ENCODE peak calls at places on chromosomes 7 and 10, in seven cellular contexts. One of them, this sample, is unnamed.

GRCh38 chr7:96719164-96719563 is 9.5 kb upstream of the SEM1 start:
- DNase-seq in thoracic aorta: no peak
- DNase-seq in progenitor cell of endocrine pancreas: no peak
- DNase-seq in AG04450: no peak
- DNase-seq in lower lobe of right lung: no peak
- DNase-seq in hepatocyte: no peak
- DNase-seq in PC-9: no peak
- DNase-seq in this sample: no peak

GRCh38 chr7:157851501-157852067 is 514.8 kb downstream of the DNAJB6 start:
- DNase-seq in thoracic aorta: no peak
- DNase-seq in progenitor cell of endocrine pancreas: peak
- DNase-seq in AG04450: no peak
- DNase-seq in lower lobe of right lung: peak
- DNase-seq in hepatocyte: peak
- DNase-seq in PC-9: no peak
- DNase-seq in this sample: no peak

GRCh38 chr7:39386718-39387117 is 179.5 kb upstream of the YAE1 start:
- DNase-seq in thoracic aorta: no peak
- DNase-seq in progenitor cell of endocrine pancreas: no peak
- DNase-seq in AG04450: no peak
- DNase-seq in lower lobe of right lung: no peak
- DNase-seq in hepatocyte: no peak
- DNase-seq in PC-9: no peak
- DNase-seq in this sample: no peak

GRCh38 chr7:136976504-136977251 is 108.2 kb downstream of the CHRM2 start:
- DNase-seq in thoracic aorta: no peak
- DNase-seq in progenitor cell of endocrine pancreas: no peak
- DNase-seq in AG04450: no peak
- DNase-seq in lower lobe of right lung: no peak
- DNase-seq in hepatocyte: no peak
- DNase-seq in PC-9: no peak
- DNase-seq in this sample: no peak

GRCh38 chr10:25748509-25748908 is 185.5 kb upstream of the MYO3A start:
- DNase-seq in thoracic aorta: no peak
- DNase-seq in progenitor cell of endocrine pancreas: no peak
- DNase-seq in AG04450: no peak
- DNase-seq in lower lobe of right lung: no peak
- DNase-seq in hepatocyte: no peak
- DNase-seq in PC-9: no peak
- DNase-seq in this sample: no peak

GRCh38 chr10:12614390-12615003 is 265.1 kb downstream of the CAMK1D start:
- DNase-seq in thoracic aorta: no peak
- DNase-seq in progenitor cell of endocrine pancreas: no peak
- DNase-seq in AG04450: no peak
- DNase-seq in lower lobe of right lung: no peak
- DNase-seq in hepatocyte: no peak
- DNase-seq in PC-9: no peak
- DNase-seq in this sample: no peak

GRCh38 chr7:100613447-100614185 is 1.3 kb downstream of the MOSPD3 start:
- DNase-seq in thoracic aorta: no peak
- DNase-seq in progenitor cell of endocrine pancreas: no peak
- DNase-seq in AG04450: no peak
- DNase-seq in lower lobe of right lung: no peak
- DNase-seq in hepatocyte: no peak
- DNase-seq in PC-9: no peak
- DNase-seq in this sample: no peak

GRCh38 chr7:29265208-29265923 is 70.8 kb downstream of the CHN2 start:
- DNase-seq in thoracic aorta: no peak
- DNase-seq in progenitor cell of endocrine pancreas: no peak
- DNase-seq in AG04450: no peak
- DNase-seq in lower lobe of right lung: no peak
- DNase-seq in hepatocyte: no peak
- DNase-seq in PC-9: no peak
- DNase-seq in this sample: no peak

GRCh38 chr7:117669818-117670217 is 190.0 kb downstream of the CFTR start:
- DNase-seq in thoracic aorta: no peak
- DNase-seq in progenitor cell of endocrine pancreas: no peak
- DNase-seq in AG04450: no peak
- DNase-seq in lower lobe of right lung: no peak
- DNase-seq in hepatocyte: no peak
- DNase-seq in PC-9: no peak
- DNase-seq in this sample: no peak
- TF ChIP-seq CTCF in thoracic aorta: no peak
- TF ChIP-seq CTCF in progenitor cell of endocrine pancreas: peak
- TF ChIP-seq CTCF in AG04450: peak
- TF ChIP-seq CTCF in lower lobe of right lung: no peak
- TF ChIP-seq CTCF in hepatocyte: peak
- TF ChIP-seq CTCF in PC-9: no peak
- TF ChIP-seq CTCF in this sample: no peak

GRCh38 chr7:131897790-131898165 is 341.4 kb upstream of the PODXL start:
- DNase-seq in thoracic aorta: no peak
- DNase-seq in progenitor cell of endocrine pancreas: no peak
- DNase-seq in AG04450: no peak
- DNase-seq in lower lobe of right lung: no peak
- DNase-seq in hepatocyte: no peak
- DNase-seq in PC-9: no peak
- DNase-seq in this sample: no peak

GRCh38 chr7:131899271-131900030 is 343.0 kb upstream of the PODXL start:
- DNase-seq in thoracic aorta: no peak
- DNase-seq in progenitor cell of endocrine pancreas: no peak
- DNase-seq in AG04450: no peak
- DNase-seq in lower lobe of right lung: no peak
- DNase-seq in hepatocyte: no peak
- DNase-seq in PC-9: no peak
- DNase-seq in this sample: no peak

GRCh38 chr7:131903315-131903714 is 346.9 kb upstream of the PODXL start:
- DNase-seq in thoracic aorta: no peak
- DNase-seq in progenitor cell of endocrine pancreas: no peak
- DNase-seq in AG04450: no peak
- DNase-seq in lower lobe of right lung: no peak
- DNase-seq in hepatocyte: no peak
- DNase-seq in PC-9: no peak
- DNase-seq in this sample: no peak

GRCh38 chr7:131898418-131898817 is 342.0 kb upstream of the PODXL start:
- DNase-seq in thoracic aorta: no peak
- DNase-seq in progenitor cell of endocrine pancreas: no peak
- DNase-seq in AG04450: no peak
- DNase-seq in lower lobe of right lung: no peak
- DNase-seq in hepatocyte: no peak
- DNase-seq in PC-9: no peak
- DNase-seq in this sample: no peak

GRCh38 chr7:131900785-131901287 is 344.4 kb upstream of the PODXL start:
- DNase-seq in thoracic aorta: no peak
- DNase-seq in progenitor cell of endocrine pancreas: no peak
- DNase-seq in AG04450: no peak
- DNase-seq in lower lobe of right lung: no peak
- DNase-seq in hepatocyte: no peak
- DNase-seq in PC-9: no peak
- DNase-seq in this sample: no peak
- TF ChIP-seq CTCF in thoracic aorta: no peak
- TF ChIP-seq CTCF in progenitor cell of endocrine pancreas: no peak
- TF ChIP-seq CTCF in AG04450: no peak
- TF ChIP-seq CTCF in lower lobe of right lung: no peak
- TF ChIP-seq CTCF in hepatocyte: no peak
- TF ChIP-seq CTCF in PC-9: no peak
- TF ChIP-seq CTCF in this sample: no peak

DNA sequence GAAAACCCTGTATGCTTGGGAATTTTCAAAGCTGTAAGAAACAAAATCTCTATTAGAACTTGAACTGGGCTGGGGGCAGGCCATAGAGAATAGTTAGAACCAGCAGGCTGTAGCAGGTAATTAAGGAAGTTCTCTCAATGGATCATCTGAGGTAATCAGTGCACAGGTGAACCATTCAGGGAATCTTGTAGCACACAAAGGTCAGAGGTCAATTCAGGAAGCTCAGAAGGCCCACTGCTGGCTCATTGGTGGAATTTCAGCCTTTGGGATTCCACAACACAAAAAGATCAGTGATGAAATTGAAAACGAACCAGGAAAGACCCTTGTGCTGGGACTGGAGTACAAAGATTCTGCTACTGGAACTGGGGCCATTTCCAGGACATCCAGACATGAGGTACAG is 82.0 kb downstream of the TMEM168 start:
- DNase-seq in thoracic aorta: no peak
- DNase-seq in progenitor cell of endocrine pancreas: no peak
- DNase-seq in AG04450: no peak
- DNase-seq in lower lobe of right lung: no peak
- DNase-seq in hepatocyte: no peak
- DNase-seq in PC-9: no peak
- DNase-seq in this sample: no peak
- TF ChIP-seq CTCF in thoracic aorta: no peak
- TF ChIP-seq CTCF in progenitor cell of endocrine pancreas: no peak
- TF ChIP-seq CTCF in AG04450: no peak
- TF ChIP-seq CTCF in lower lobe of right lung: no peak
- TF ChIP-seq CTCF in hepatocyte: no peak
- TF ChIP-seq CTCF in PC-9: no peak
- TF ChIP-seq CTCF in this sample: no peak

DNA sequence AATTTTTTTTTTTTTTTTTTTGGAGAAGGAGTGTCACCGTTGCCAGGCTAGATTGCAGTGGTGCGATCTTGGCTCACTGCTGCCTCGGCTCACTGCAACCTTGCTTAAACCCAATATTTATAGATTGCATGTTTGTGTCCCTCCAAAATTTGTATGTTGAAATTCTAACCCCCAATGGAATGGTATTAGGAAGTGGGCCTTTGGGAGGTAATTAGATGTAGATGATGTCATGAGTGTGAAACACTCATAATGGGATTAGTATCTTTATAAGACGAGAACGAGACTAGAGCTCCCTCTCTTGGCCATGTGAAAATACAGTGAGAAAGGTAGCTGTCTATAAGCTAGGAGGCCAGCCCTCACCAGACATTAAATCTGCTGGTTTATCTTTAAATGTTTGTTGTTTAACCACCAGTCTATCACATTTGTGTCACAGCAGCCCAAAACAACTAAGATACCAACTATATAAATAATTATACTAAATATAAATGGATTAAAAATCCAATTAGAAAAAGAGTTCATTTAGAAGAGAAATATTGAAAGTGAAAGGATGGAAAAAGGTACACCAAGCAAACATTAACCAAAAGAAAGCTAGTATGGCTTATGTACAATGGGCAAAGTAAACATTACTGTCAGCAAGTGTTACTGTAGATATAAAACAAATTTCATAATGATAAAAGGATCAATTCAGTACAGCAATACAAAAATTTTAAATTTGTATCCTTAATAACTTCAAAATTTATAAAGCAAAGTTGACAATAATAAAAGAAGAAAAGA is 9.3 kb downstream of the TCAF1 start:
- DNase-seq in thoracic aorta: no peak
- DNase-seq in progenitor cell of endocrine pancreas: no peak
- DNase-seq in AG04450: no peak
- DNase-seq in lower lobe of right lung: no peak
- DNase-seq in hepatocyte: no peak
- DNase-seq in PC-9: peak
- DNase-seq in this sample: no peak
- TF ChIP-seq CTCF in thoracic aorta: no peak
- TF ChIP-seq CTCF in progenitor cell of endocrine pancreas: peak
- TF ChIP-seq CTCF in AG04450: no peak
- TF ChIP-seq CTCF in lower lobe of right lung: peak
- TF ChIP-seq CTCF in hepatocyte: no peak
- TF ChIP-seq CTCF in PC-9: peak
- TF ChIP-seq CTCF in this sample: no peak

DNA sequence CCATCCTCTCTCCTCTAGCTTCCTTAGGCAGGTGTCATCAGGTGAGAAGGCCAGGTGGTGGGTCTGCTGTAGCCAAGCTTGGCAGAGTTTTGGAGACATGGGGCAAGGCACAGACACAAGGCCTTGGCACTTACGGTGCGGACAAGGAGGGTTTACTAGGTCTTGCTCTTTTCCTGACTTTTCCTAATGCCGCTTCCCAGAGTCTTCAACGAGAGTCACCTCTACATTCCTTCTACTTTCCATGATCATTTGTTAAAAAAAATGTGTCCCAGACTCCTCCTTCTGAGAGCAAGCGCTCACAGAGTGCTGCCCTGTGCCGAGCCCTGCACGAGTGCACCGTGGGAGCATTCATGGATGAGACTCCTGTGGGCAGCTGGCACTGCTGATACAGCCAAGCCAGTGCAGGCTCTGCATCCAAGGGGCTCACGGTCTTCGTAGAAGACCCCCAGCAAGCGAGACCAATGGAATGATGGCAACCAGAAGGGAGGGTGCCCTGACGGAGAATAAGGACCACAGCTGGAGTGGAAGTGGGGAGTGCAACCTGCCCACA is 243.0 kb upstream of the MKI67 start:
- DNase-seq in thoracic aorta: no peak
- DNase-seq in progenitor cell of endocrine pancreas: no peak
- DNase-seq in AG04450: no peak
- DNase-seq in lower lobe of right lung: no peak
- DNase-seq in hepatocyte: no peak
- DNase-seq in PC-9: no peak
- DNase-seq in this sample: no peak
- TF ChIP-seq CTCF in thoracic aorta: no peak
- TF ChIP-seq CTCF in progenitor cell of endocrine pancreas: no peak
- TF ChIP-seq CTCF in AG04450: no peak
- TF ChIP-seq CTCF in lower lobe of right lung: no peak
- TF ChIP-seq CTCF in hepatocyte: no peak
- TF ChIP-seq CTCF in PC-9: no peak
- TF ChIP-seq CTCF in this sample: no peak

DNA sequence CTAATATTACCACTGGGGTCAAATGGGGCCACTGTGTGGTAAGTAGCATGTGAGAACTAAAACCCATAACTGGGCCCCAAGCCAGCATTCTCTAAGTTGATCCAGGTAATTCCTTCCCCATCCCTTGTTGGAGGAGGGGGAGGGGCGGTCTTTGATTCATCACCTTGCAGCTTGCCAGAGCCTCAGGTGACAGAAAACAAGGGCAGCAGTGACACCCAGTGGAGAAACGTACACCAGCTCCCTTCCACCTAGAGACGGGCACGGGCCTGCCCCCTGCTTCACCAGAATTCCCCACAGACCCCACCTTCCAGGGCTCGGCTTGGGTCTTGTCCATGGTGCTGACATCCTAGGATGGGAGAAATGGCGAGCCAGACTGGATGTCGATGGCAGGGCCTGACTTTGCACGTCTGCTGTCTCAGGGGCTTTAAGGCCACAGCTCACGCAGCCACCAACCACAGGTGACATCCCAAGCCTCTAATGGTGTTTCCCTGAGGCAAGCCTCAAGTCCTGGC is 102.0 kb downstream of the STRA8 start:
- DNase-seq in thoracic aorta: no peak
- DNase-seq in progenitor cell of endocrine pancreas: peak
- DNase-seq in AG04450: peak
- DNase-seq in lower lobe of right lung: no peak
- DNase-seq in hepatocyte: peak
- DNase-seq in PC-9: peak
- DNase-seq in this sample: no peak
- TF ChIP-seq CTCF in thoracic aorta: no peak
- TF ChIP-seq CTCF in progenitor cell of endocrine pancreas: peak
- TF ChIP-seq CTCF in AG04450: no peak
- TF ChIP-seq CTCF in lower lobe of right lung: peak
- TF ChIP-seq CTCF in hepatocyte: peak
- TF ChIP-seq CTCF in PC-9: peak
- TF ChIP-seq CTCF in this sample: no peak

GRCh38 chr10:78745445-78745844 is 323.3 kb upstream of the ZMIZ1 start:
- DNase-seq in thoracic aorta: no peak
- DNase-seq in progenitor cell of endocrine pancreas: no peak
- DNase-seq in AG04450: no peak
- DNase-seq in lower lobe of right lung: no peak
- DNase-seq in hepatocyte: peak
- DNase-seq in PC-9: no peak
- DNase-seq in this sample: no peak
- TF ChIP-seq CTCF in thoracic aorta: no peak
- TF ChIP-seq CTCF in progenitor cell of endocrine pancreas: no peak
- TF ChIP-seq CTCF in AG04450: no peak
- TF ChIP-seq CTCF in lower lobe of right lung: no peak
- TF ChIP-seq CTCF in hepatocyte: no peak
- TF ChIP-seq CTCF in PC-9: no peak
- TF ChIP-seq CTCF in this sample: no peak

GRCh38 chr10:29535778-29536459 is 98.9 kb downstream of the SVIL start:
- DNase-seq in thoracic aorta: no peak
- DNase-seq in progenitor cell of endocrine pancreas: no peak
- DNase-seq in AG04450: no peak
- DNase-seq in lower lobe of right lung: peak
- DNase-seq in hepatocyte: no peak
- DNase-seq in PC-9: no peak
- DNase-seq in this sample: no peak
- TF ChIP-seq CTCF in thoracic aorta: no peak
- TF ChIP-seq CTCF in progenitor cell of endocrine pancreas: peak
- TF ChIP-seq CTCF in AG04450: no peak
- TF ChIP-seq CTCF in lower lobe of right lung: no peak
- TF ChIP-seq CTCF in hepatocyte: no peak
- TF ChIP-seq CTCF in PC-9: no peak
- TF ChIP-seq CTCF in this sample: no peak